ENCODE peak calls at places on chromosomes 4 and X, in four cellular contexts. O, L, H and B are unnamed samples.
A peak's percentile ranks its signal among the peaks of the same experiment; 100 is the strongest.

GRCh38 chrX:46573331-46573895 is at the start of gene CHST7:
- DNase-seq in O (no peak), L (no peak), H (peak; percentile 82), B (no peak)

GRCh38 chr4:60683357-60683756 is 516.8 kb upstream of the ADGRL3 start:
- DNase-seq in O (peak; percentile 6), L (peak; percentile 71), H (no peak), B (peak; percentile 6)

GRCh38 chrX:41720125-41720780 is 3.7 kb upstream of the GPR82 start:
- DNase-seq in O (no peak), L (peak; percentile 8), H (no peak), B (no peak)

GRCh38 chrX:10900585-10901289 is 210.4 kb upstream of the HCCS start:
- DNase-seq in O (peak; percentile 49), L (peak; percentile 76), H (no peak), B (no peak)

GRCh38 chr4:90187148-90187884 is 60.1 kb downstream of the CCSER1 start:
- DNase-seq in O (no peak), L (no peak), H (no peak), B (no peak)

GRCh38 chr4:113758361-113758760 is 3.2 kb downstream of the CAMK2D start:
- DNase-seq in O (peak; percentile 40), L (peak; percentile 68), H (no peak), B (peak; percentile 29)

GRCh38 chrX:38103857-38104812 is 97.8 kb downstream of the SYTL5 start:
- DNase-seq in O (no peak), L (no peak), H (no peak), B (no peak)

GRCh38 chr4:106704253-106704870 is 331.8 kb downstream of the DKK2 start:
- DNase-seq in O (no peak), L (no peak), H (no peak), B (no peak)

GRCh38 chr4:11698846-11699590 is 270.3 kb upstream of the HS3ST1 start:
- DNase-seq in O (peak; percentile 32), L (peak; percentile 85), H (no peak), B (no peak)

GRCh38 chr4:98416844-98417243 is 155.7 kb downstream of the RAP1GDS1 start:
- DNase-seq in O (no peak), L (no peak), H (no peak), B (no peak)

GRCh38 chr4:169147217-169147616 is 123.5 kb downstream of the SH3RF1 start:
- DNase-seq in O (no peak), L (no peak), H (no peak), B (peak; percentile 35)

GRCh38 chr4:3700736-3701135 is 65.4 kb upstream of the ADRA2C start:
- DNase-seq in O (no peak), L (no peak), H (no peak), B (no peak)

GRCh38 chr4:76373919-76374552 is 46.9 kb downstream of the CCDC158 start:
- DNase-seq in O (no peak), L (peak; percentile 60), H (no peak), B (no peak)

GRCh38 chr4:104938624-104939023 is 208.1 kb upstream of the TET2 start:
- DNase-seq in O (no peak), L (no peak), H (no peak), B (no peak)

GRCh38 chr4:133137571-133137970 is 11.5 kb upstream of the PCDH10 start:
- DNase-seq in O (no peak), L (no peak), H (no peak), B (no peak)

GRCh38 chr4:42390622-42391355 is 6.5 kb upstream of the SHISA3 start:
- DNase-seq in O (no peak), L (no peak), H (no peak), B (no peak)

GRCh38 chrX:153379971-153380581 is 21.1 kb downstream of the PNMA6E start:
- DNase-seq in O (no peak), L (no peak), H (peak; percentile 63), B (no peak)

GRCh38 chrX:153382563-153383482 is 18.3 kb downstream of the PNMA6E start:
- DNase-seq in O (no peak), L (no peak), H (no peak), B (no peak)

GRCh38 chrX:153380691-153381090 is 20.5 kb downstream of the PNMA6E start:
- DNase-seq in O (no peak), L (no peak), H (peak; percentile 72), B (no peak)

GRCh38 chrX:153379508-153379907 is 21.6 kb downstream of the PNMA6E start:
- DNase-seq in O (no peak), L (no peak), H (peak; percentile 43), B (no peak)

DNA sequence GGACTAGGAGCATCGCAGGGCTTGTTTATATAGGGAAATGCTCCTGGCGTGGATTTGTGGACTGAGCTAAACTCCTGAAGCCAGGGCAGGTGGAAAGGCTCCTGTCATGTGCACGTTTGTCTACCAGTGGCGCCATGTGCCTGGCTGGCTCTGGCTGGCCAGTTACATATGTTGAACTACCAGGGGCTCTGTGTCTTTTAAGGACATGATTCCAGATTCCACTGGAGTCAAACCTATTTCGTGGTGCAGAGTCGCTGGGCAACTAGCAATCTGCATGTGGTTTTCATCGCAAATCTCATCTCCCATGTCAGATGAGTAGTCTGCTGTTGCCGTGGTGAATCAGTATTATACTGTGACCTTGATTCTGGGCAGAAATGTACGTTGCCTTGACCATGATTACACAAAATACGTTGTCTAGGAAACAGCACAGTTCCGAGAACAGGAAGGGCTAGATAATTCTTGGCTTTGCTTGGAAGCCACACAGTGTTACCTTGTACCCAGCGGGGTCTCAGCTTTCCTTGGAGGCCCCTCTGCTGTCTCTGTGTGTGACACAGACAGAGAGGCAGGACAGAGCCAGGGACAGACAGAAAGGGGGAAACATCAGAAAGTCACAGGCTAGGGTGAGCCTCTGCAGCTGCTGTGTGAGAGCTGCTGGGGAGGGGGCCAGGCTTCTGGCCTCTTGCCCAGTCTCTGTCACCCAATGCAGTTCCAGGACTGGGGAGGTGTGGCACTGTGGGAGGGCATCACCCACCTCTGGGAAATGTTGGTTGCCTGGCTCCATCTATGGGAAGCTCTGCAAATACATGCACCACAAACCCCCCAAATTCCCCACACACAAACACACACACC is 19.2 kb downstream of the PNMA6E start:
- DNase-seq in O (peak; percentile 73), L (peak; percentile 90), H (peak; percentile 65), B (peak; percentile 39)
- TF ChIP-seq CTCF in O (peak; percentile 12), L (peak; percentile 33), H (no peak), B (no peak)

DNA sequence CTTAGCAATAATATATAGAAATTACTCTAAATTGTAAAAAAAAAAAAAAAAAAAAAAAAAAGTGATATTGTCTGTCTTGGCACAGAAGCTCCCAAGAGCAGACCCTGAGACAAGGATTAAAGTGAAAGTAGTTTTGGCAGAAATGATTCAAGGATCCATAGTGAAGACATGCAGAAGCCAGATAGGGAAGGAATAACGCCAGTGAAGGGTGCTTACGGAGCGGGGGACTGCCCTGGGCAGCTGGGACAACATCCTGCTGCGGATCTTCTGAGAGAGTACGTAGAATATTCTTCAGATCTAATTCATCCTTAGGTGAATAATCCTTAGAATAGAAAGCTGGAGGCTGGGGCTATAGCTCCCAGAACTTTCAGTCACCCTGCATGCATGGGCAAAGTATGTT is 39.8 kb downstream of the ARHGAP24 start:
- DNase-seq in O (no peak), L (no peak), H (no peak), B (no peak)
- H3K4me3 ChIP-seq in O (no peak overlapping the region), L (peak overlapping the region; percentile 20), H (peak overlapping the region; percentile 55), B (no peak overlapping the region)

DNA sequence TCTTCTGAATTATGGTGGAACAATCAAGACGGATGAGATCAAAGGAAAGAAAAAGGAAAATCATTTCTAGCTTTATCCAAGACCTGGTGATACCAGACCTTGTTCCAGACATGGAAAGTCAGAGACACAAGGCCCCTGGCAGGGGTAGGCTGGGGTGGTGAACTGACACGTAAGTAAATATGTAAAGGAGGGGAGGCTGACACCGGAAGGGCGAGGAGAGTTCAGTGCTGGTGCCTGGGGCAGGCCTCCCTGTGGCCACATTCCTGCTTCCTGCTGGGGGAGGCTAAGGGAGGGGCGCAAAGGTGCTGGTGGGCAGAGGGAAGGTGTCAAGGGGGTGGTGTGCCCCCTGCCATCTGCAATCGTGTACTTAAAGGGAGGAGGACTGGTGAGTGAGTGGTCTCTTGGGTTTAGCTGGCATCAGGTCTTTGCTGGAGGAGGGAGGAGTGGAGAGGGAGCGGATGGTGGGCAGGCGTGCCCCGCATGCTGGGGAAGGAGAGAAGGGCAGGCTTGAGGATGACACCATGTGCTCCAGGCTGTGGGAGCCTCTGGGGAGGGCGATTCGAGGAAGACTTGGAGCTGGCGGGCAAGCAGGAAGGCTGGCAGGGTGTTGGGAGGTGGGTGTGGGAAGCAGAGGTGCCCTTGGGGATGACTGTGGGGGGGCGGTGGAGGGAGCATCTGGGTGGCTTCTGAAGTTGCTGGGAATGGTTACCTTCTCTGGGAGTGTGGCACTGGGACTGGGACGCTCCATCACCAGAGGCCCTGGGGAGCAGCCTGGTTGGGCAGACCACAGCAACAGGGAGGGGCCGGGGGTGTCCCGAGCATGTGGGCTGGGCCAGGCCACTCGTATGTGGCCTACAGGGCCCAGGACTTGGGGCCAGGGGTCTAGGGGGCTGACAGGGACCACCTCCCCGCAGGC is 30.6 kb upstream of the AFAP1 start:
- DNase-seq in O (no peak), L (peak; percentile 77), H (no peak), B (no peak)
- TF ChIP-seq CTCF in O (no peak), L (no peak), H (no peak), B (no peak)

GRCh38 chrX:319579-320125 is 1.1 kb upstream of the GTPBP6 start:
- DNase-seq in O (no peak), L (no peak), H (no peak), B (no peak)

GRCh38 chrX:318739-319578 is at the start of gene GTPBP6:
- DNase-seq in O (peak; percentile 100), L (peak; percentile 99), H (peak; percentile 100), B (peak; percentile 99)

GRCh38 chrX:327660-328126 is 9.1 kb upstream of the GTPBP6 start:
- DNase-seq in O (no peak), L (no peak), H (no peak), B (no peak)

GRCh38 chrX:320126-320783 is 1.7 kb upstream of the GTPBP6 start:
- DNase-seq in O (no peak), L (no peak), H (no peak), B (no peak)

DNA sequence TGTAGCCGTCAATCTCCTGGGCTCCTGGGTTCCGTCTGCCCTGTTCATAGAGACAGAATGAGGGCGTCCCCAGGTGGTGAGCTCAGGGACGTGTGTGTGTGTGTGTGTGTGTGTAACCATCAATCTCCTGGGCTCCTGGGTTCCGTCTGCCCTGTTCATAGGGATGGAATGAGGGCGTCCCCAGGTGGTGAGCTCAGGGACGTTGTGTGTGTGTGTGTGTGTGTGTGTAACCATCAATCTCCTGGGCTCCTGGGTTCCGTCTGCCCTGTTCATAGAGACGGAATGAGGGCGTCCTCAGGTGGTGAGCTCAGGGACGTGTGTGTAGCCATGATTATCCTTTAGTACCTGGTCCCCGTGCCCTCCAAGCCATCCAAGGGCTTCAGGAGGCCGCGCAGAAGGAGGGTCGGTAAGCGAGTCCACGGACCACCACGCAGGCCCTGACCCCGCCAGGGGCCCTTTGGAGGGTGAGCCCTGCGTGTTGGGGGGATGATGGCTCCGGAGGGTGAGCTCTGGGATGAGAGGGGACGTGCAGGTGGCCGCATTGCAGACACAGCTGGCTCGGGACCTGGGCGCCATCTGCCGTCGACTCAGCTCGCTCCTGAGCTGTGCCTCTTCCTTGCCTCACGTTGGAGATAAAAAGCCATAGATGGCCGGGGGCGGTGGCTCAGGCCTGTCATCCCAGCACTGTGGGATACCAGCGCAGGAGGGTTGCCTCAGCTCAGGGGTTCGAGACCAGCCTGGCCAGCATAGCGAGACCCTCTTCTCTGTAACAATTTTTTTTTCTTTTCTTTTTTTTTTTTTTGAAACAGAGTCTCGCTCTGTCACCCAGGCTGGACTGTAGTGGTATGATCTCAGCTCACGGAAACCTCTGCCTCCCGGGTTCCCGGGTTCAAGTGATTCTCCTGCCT is 5.4 kb upstream of the GTPBP6 start:
- DNase-seq in O (peak; percentile 70), L (peak; percentile 63), H (no peak), B (no peak)
- H3K4me3 ChIP-seq in O (no peak overlapping the region), L (no peak overlapping the region), H (no peak overlapping the region), B (no peak overlapping the region)